ENCODE peak calls at places on chromosomes 11 and 22, in ten cellular contexts. O, V, B, E, A, H, Z, K, G and F are unnamed samples.

GRCh38 chr22:38788016-38788415 is 5.9 kb downstream of the DNAL4 start:
- DNase-seq in G (peak), A (no peak), E (no peak), Z (no peak), B (no peak), O (peak), V (peak), K (no peak), H (no peak), F (no peak)

GRCh38 chr22:36737776-36738175 is 34.2 kb upstream of the CACNG2 start:
- DNase-seq in G (no peak), K (no peak), V (no peak), E (peak), H (no peak), A (peak), Z (peak), B (no peak), O (no peak), F (no peak)

GRCh38 chr11:1891831-1892115 is at the start of gene PRR33:
- DNase-seq in Z (no peak), B (no peak), H (no peak), E (no peak), O (no peak), G (no peak), A (no peak), V (no peak), K (no peak), F (no peak)

GRCh38 chr11:10604340-10604748 is 35.9 kb upstream of the LYVE1 start:
- DNase-seq in G (peak), A (peak), B (no peak), Z (no peak), V (peak), K (no peak), E (peak), O (no peak), H (no peak), F (no peak)

GRCh38 chr11:46675949-46676348 is 24.5 kb downstream of the ARHGAP1 start:
- DNase-seq in K (no peak), H (no peak), G (no peak), O (no peak), E (no peak), A (no peak), V (no peak), B (no peak), Z (no peak), F (no peak)

GRCh38 chr11:67284811-67285540 is 4.1 kb upstream of the ANKRD13D start:
- DNase-seq in H (no peak), A (peak), G (no peak), Z (peak), O (no peak), K (no peak), V (no peak), B (no peak), E (no peak), F (no peak)

GRCh38 chr11:27466363-27466762 is 6.2 kb downstream of the LGR4 start:
- DNase-seq in V (no peak), A (no peak), Z (no peak), G (no peak), E (no peak), O (no peak), B (no peak), H (no peak), K (no peak), F (no peak)

GRCh38 chr11:38791346-38791961 is 2193.4 kb upstream of the RAG2 start:
- DNase-seq in H (peak), B (peak), G (peak), E (peak), O (peak), Z (no peak), V (peak), K (peak), A (no peak), F (peak)

GRCh38 chr22:38721551-38721950 is 15.8 kb downstream of the GTPBP1 start:
- DNase-seq in Z (no peak), G (no peak), V (no peak), E (no peak), B (no peak), H (no peak), O (no peak), A (no peak), K (no peak), F (no peak)

GRCh38 chr11:74018331-74019005 is 9.6 kb upstream of the UCP3 start:
- DNase-seq in H (no peak), K (no peak), E (peak), B (peak), O (peak), G (peak), V (peak), A (peak), Z (peak), F (peak)

GRCh38 chr11:68215087-68215445 is 2.0 kb upstream of the KMT5B start:
- DNase-seq in H (no peak), Z (peak), V (no peak), O (no peak), B (no peak), A (no peak), G (no peak), K (no peak), E (no peak), F (no peak)

GRCh38 chr11:2808850-2809847 is 76.4 kb downstream of the CDKN1C start:
- DNase-seq in H (no peak), E (no peak), O (no peak), Z (peak), G (no peak), K (no peak), V (no peak), B (no peak), A (peak), F (no peak)

GRCh38 chr11:116960916-116961315 is 123.5 kb upstream of the APOA1 start:
- DNase-seq in V (peak), B (peak), K (no peak), H (no peak), Z (no peak), A (no peak), G (peak), O (peak), E (peak), F (no peak)

GRCh38 chr11:47355283-47356128 is 3.0 kb upstream of the MYBPC3 start:
- DNase-seq in A (peak), H (peak), O (peak), E (peak), G (peak), K (peak), B (peak), Z (peak), V (peak), F (peak)

GRCh38 chr11:65493367-65494176 is 5.3 kb upstream of the MALAT1 start:
- DNase-seq in G (peak), H (no peak), V (peak), E (peak), B (peak), K (no peak), A (peak), O (peak), Z (peak), F (peak)

GRCh38 chr11:86456075-86456939 is 81.6 kb downstream of the CCDC81 start:
- DNase-seq in E (peak), A (peak), O (peak), Z (peak), K (peak), V (peak), B (peak), H (peak), G (peak), F (peak)
- TF ChIP-seq CTCF in E (peak), A (peak), O (peak), Z (peak), K (peak), V (peak), B (peak), H (peak), G (peak), F (peak)

GRCh38 chr22:26086359-26086758 is 82.9 kb upstream of the SEZ6L start:
- DNase-seq in E (no peak), K (no peak), V (no peak), Z (no peak), B (no peak), H (no peak), O (no peak), A (no peak), G (no peak), F (no peak)
- TF ChIP-seq CTCF in E (no peak), K (no peak), V (no peak), Z (no peak), B (no peak), H (no peak), O (no peak), A (peak), G (no peak), F (no peak)

DNA sequence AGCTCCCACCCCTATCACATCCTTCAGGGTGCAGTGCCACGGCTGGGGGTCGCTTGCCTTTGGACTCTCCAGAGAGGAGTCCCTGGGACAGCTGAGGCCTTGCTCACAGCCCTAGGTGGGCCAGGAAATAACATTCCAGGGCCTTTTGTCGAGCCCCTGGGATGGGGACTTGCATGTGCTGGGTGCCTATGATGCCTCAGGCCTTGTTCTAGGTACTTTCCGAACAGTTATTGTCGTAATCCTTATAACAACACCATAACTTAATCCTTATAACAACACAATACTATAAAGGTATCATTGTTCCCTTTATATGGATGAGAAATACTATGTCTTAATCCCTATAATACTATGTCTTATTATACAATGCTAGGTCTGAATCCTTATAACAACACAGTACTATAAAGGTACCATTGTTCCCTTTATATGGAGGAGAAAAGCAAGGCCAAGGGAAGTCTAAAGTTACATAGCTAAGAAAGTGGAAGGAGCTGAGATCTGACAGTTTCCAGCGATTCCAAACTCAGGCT is 236.5 kb downstream of the ST3GAL4 start:
- DNase-seq in V (no peak), G (no peak), B (no peak), E (no peak), H (no peak), O (no peak), A (no peak), K (no peak), Z (no peak), F (no peak)
- TF ChIP-seq CTCF in V (no peak), G (no peak), B (no peak), E (no peak), H (no peak), O (no peak), A (no peak), K (no peak), Z (no peak), F (no peak)

GRCh38 chr11:76246271-76246933 is 40.1 kb upstream of the WNT11 start:
- DNase-seq in E (no peak), Z (no peak), O (no peak), H (no peak), G (no peak), V (no peak), K (no peak), A (no peak), B (no peak), F (no peak)

GRCh38 chr11:76249195-76249741 is 43.0 kb upstream of the WNT11 start:
- DNase-seq in V (no peak), O (no peak), G (no peak), B (no peak), E (no peak), K (no peak), Z (no peak), H (no peak), A (no peak), F (no peak)

GRCh38 chr11:76250520-76251222 is 44.4 kb upstream of the WNT11 start:
- DNase-seq in Z (no peak), E (no peak), V (no peak), G (no peak), A (no peak), O (no peak), B (no peak), K (no peak), H (no peak), F (no peak)

GRCh38 chr11:76247091-76247490 is 40.8 kb upstream of the WNT11 start:
- DNase-seq in A (no peak), H (no peak), E (no peak), O (no peak), Z (no peak), B (no peak), K (no peak), V (no peak), G (no peak), F (no peak)

DNA sequence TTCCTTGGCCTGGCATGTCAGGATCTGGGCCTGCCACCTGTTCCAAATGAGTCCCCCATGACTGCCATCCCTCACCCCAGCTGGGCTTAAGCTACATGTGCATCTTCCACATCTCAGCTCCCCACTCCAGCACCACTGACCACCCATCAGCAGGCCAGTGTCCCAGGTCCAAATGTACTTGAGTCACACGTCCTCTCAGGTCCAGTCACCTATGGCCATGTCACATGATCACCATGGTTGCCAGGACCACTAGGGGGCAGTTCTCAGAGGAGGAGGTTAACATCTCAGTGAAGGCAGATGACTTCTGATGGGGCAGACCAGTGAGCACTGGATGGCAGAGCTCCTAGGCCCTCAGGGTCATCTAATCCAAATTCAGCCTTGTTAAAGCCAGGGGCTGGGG is 41.9 kb upstream of the WNT11 start:
- DNase-seq in B (peak), O (no peak), G (no peak), V (peak), H (peak), K (no peak), Z (no peak), A (no peak), E (peak), F (no peak)
- TF ChIP-seq CTCF in B (peak), O (peak), G (peak), V (peak), H (peak), K (peak), Z (no peak), A (peak), E (no peak), F (peak)

GRCh38 chr11:13289081-13289480 is 11.5 kb downstream of the BMAL1 start:
- DNase-seq in K (no peak), E (peak), V (peak), Z (no peak), H (peak), G (peak), A (no peak), O (peak), B (peak), F (no peak)
- TF ChIP-seq CTCF in K (no peak), E (no peak), V (no peak), Z (no peak), H (no peak), G (peak), A (no peak), O (peak), B (peak), F (peak)

GRCh38 chr22:23467721-23468294 is 112.3 kb downstream of the IGLL1 start:
- DNase-seq in A (no peak), G (no peak), K (no peak), B (peak), E (no peak), Z (no peak), V (no peak), H (no peak), O (no peak), F (no peak)

GRCh38 chr22:23471698-23472097 is 108.4 kb downstream of the IGLL1 start:
- DNase-seq in H (no peak), V (no peak), Z (no peak), B (no peak), A (no peak), G (no peak), E (no peak), K (no peak), O (no peak), F (no peak)

GRCh38 chr22:23466351-23466750 is 113.7 kb downstream of the IGLL1 start:
- DNase-seq in Z (no peak), K (no peak), B (no peak), E (no peak), A (no peak), H (no peak), G (no peak), O (no peak), V (no peak), F (no peak)
- TF ChIP-seq CTCF in Z (no peak), K (no peak), B (no peak), E (no peak), A (no peak), H (no peak), G (no peak), O (no peak), V (no peak), F (no peak)

DNA sequence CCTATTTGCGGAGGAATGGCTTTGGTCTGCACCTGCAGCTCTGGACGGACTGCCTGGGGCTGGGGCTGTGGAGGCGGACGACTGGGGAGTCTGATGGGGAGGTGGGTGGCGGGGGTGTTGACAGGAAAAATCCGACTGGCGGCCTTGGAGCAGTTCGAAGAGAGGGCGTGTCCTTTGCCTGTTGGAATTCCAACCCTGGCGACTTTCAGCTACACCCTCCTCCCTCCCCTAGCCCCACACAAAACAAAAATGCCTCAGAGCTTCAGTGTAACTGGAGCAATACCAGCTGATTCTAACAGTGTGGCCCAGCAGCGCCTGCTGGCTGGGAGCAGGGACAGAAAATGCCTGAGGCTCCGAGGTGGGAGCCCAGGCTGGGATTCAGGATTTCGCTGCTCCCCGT is 85.4 kb downstream of the ATXN10 start:
- DNase-seq in G (no peak), Z (no peak), O (peak), V (peak), K (no peak), E (no peak), B (no peak), A (peak), H (no peak), F (peak)
- TF ChIP-seq CTCF in G (no peak), Z (no peak), O (peak), V (no peak), K (no peak), E (no peak), B (no peak), A (peak), H (no peak), F (peak)

GRCh38 chr11:85809881-85810280 is 1.1 kb downstream of the SYTL2 start:
- DNase-seq in O (no peak), H (peak), V (no peak), K (peak), A (no peak), E (no peak), Z (peak), B (peak), G (no peak), F (no peak)
- TF ChIP-seq CTCF in O (no peak), H (no peak), V (no peak), K (no peak), A (no peak), E (no peak), Z (no peak), B (peak), G (peak), F (peak)

GRCh38 chr11:23123766-23124165 is 263.5 kb upstream of the CCDC179 start:
- DNase-seq in Z (no peak), E (no peak), V (peak), A (no peak), K (no peak), H (no peak), O (peak), G (peak), B (peak), F (no peak)
- TF ChIP-seq CTCF in Z (no peak), E (no peak), V (no peak), A (no peak), K (no peak), H (no peak), O (no peak), G (no peak), B (no peak), F (no peak)